ENCODE peak calls at places on chromosomes 5 and 9, in four cellular contexts. One of them, this sample, is unnamed.

GRCh38 chr5:31470608-31471007 is 61.3 kb downstream of the DROSHA start:
- DNase-seq in H1: no peak
- DNase-seq in mesendoderm: no peak
- DNase-seq in H9: no peak
- DNase-seq in this sample: no peak

GRCh38 chr5:105767265-105767664 is 1903.5 kb downstream of the EFNA5 start:
- DNase-seq in H1: no peak
- DNase-seq in mesendoderm: no peak
- DNase-seq in H9: no peak
- DNase-seq in this sample: no peak

GRCh38 chr5:16784088-16784487 is 152.0 kb downstream of the MYO10 start:
- DNase-seq in H1: no peak
- DNase-seq in mesendoderm: no peak
- DNase-seq in H9: no peak
- DNase-seq in this sample: no peak

GRCh38 chr9:134391319-134392231 is 65.3 kb downstream of the RXRA start:
- DNase-seq in H1: no peak
- DNase-seq in mesendoderm: no peak
- DNase-seq in H9: no peak
- DNase-seq in this sample: no peak

GRCh38 chr5:167802755-167803431 is 488.6 kb upstream of the WWC1 start:
- DNase-seq in H1: no peak
- DNase-seq in mesendoderm: peak; percentile 98
- DNase-seq in H9: no peak
- DNase-seq in this sample: peak; percentile 53

GRCh38 chr5:135444881-135445280 is 2.3 kb downstream of the DCANP1 start:
- DNase-seq in H1: no peak
- DNase-seq in mesendoderm: no peak
- DNase-seq in H9: no peak
- DNase-seq in this sample: no peak

GRCh38 chr9:18906656-18907395 is 126.2 kb downstream of the SAXO1 start:
- DNase-seq in H1: no peak
- DNase-seq in mesendoderm: no peak
- DNase-seq in H9: no peak
- DNase-seq in this sample: no peak

GRCh38 chr9:37984278-37984671 is 80.3 kb upstream of the SLC25A51 start:
- DNase-seq in H1: no peak
- DNase-seq in mesendoderm: no peak
- DNase-seq in H9: no peak
- DNase-seq in this sample: no peak

GRCh38 chr9:89425921-89426388 is 72.0 kb downstream of the SEMA4D start:
- DNase-seq in H1: no peak
- DNase-seq in mesendoderm: no peak
- DNase-seq in H9: no peak
- DNase-seq in this sample: no peak

GRCh38 chr9:68981825-68982224 is 32.1 kb downstream of the PRKACG start:
- DNase-seq in H1: no peak
- DNase-seq in mesendoderm: peak; percentile 23
- DNase-seq in H9: no peak
- DNase-seq in this sample: no peak
- H3K4me2 ChIP-seq in H1: no peak overlapping the region
- H3K4me2 ChIP-seq in mesendoderm: no peak overlapping the region
- H3K4me2 ChIP-seq in H9: no peak overlapping the region
- H3K4me2 ChIP-seq in this sample: no peak overlapping the region

DNA sequence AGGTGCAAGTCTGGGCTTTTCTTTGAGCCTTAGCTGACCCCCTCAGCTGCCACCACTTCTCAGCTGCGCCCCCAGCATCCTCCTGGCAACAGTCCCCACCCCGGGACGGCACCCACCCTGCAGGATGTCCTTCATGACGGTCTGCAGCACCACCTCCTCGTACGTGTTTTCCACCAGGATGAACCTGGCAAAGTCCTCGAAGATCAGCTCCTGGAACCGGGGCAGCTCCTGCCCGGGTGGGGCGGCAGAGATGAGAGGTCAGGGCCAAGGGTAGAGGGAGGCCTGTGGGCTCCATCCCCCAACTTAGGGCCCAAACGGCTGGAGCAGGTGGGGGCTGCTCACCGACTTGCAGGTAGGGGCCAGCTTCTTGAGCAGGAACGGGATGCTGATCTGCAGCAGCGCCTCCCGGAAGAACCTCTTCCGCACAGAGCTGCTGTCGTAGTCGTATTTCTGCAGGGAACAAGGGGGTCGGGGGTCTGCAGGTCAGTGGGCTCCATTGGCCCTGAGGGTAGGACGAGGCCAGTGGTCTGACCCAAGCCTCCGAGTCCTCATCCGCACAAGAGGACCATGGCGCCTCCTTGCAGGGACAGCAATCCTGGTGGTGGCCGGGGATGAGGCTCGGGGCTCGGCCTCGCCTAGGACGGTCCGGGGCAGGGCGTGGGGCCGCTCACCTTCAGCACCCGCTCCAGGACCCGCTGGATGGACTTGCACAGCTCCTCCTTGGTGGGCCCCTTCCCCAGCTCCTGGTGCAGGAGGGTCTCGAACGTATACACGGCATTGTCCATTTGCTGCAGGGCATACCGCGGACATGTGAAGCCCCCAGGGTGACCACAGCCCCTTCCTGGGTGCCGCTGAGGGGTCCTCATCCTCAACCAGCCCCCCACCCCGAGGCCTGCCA is 56.7 kb downstream of the LRSAM1 start:
- DNase-seq in H1: no peak
- DNase-seq in mesendoderm: no peak
- DNase-seq in H9: no peak
- DNase-seq in this sample: no peak
- H4K8ac ChIP-seq in H1: no peak overlapping the region
- H4K8ac ChIP-seq in mesendoderm: no peak overlapping the region
- H4K8ac ChIP-seq in H9: no peak overlapping the region
- H4K8ac ChIP-seq in this sample: no peak overlapping the region

DNA sequence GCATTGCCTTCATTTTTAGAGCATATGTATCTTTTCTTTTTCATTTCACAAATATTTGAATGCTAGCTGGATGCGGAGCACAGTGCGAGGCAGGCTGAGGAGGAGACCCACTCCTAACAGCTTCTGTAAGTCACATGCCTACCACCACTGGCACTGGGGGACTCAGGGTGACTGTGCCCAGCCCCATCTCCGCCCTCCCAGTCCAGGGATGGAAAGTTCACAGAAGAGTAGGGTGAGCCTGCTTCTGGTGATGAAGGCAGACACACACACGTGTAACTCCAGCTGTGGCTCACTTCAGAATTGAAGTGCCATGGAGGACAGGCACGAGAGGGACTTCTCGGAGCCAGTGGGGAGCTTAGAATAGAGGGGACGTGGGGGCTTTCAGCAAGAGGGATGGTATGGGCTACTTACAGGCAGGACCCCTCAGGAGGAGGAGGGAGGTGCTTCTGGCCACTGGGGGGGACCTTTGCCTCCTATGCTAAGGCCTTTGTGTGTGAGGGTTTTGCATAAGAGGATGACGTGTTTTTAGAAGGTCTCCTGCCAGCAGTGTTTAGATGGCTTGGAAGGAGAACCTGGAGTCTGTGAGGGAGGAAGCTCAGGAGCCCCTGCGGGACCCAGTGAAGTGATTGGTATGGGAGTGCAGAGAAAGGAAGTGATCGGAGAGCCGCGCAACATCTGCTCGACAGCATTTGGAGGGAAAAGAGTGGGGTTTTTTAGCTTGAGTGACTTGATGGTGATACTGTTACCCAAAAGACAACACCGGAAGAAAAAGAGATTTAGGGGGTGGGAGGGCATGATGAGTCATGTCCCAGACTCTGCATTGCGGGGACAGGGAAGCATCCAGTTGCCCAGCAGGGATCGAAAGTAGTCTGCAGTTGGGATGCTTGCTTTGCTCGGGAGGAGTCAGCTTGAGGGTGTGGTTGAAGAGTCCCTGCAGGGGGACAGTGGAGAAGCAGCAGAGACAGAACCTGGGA is 163.5 kb upstream of the OTULINL start:
- DNase-seq in H1: no peak
- DNase-seq in mesendoderm: peak; percentile 77
- DNase-seq in H9: no peak
- DNase-seq in this sample: no peak
- H3K79me2 ChIP-seq in H1: no peaks in the 10 kb centered on the region
- H3K79me2 ChIP-seq in mesendoderm: no peaks in the 10 kb centered on the region
- H3K79me2 ChIP-seq in H9: no peaks in the 10 kb centered on the region
- H3K79me2 ChIP-seq in this sample: peaks cover 2% of the 10 kb centered on the region

GRCh38 chr5:172931001-172931536 is 28.2 kb upstream of the RPL26L1 start:
- DNase-seq in H1: no peak
- DNase-seq in mesendoderm: no peak
- DNase-seq in H9: no peak
- DNase-seq in this sample: peak; percentile 83
- H3K4me2 ChIP-seq in H1: no peak overlapping the region
- H3K4me2 ChIP-seq in mesendoderm: no peak overlapping the region
- H3K4me2 ChIP-seq in H9: no peak overlapping the region
- H3K4me2 ChIP-seq in this sample: no peak overlapping the region

GRCh38 chr9:114172981-114173833 is 17.9 kb downstream of the COL27A1 start:
- DNase-seq in H1: no peak
- DNase-seq in mesendoderm: no peak
- DNase-seq in H9: no peak
- DNase-seq in this sample: no peak

GRCh38 chr9:114174557-114174875 is 19.2 kb downstream of the COL27A1 start:
- DNase-seq in H1: no peak
- DNase-seq in mesendoderm: no peak
- DNase-seq in H9: no peak
- DNase-seq in this sample: no peak

GRCh38 chr9:114177423-114178064 is 22.2 kb downstream of the COL27A1 start:
- DNase-seq in H1: no peak
- DNase-seq in mesendoderm: no peak
- DNase-seq in H9: no peak
- DNase-seq in this sample: no peak

GRCh38 chr9:114176601-114177295 is 21.4 kb downstream of the COL27A1 start:
- DNase-seq in H1: no peak
- DNase-seq in mesendoderm: peak; percentile 52
- DNase-seq in H9: no peak
- DNase-seq in this sample: no peak

DNA sequence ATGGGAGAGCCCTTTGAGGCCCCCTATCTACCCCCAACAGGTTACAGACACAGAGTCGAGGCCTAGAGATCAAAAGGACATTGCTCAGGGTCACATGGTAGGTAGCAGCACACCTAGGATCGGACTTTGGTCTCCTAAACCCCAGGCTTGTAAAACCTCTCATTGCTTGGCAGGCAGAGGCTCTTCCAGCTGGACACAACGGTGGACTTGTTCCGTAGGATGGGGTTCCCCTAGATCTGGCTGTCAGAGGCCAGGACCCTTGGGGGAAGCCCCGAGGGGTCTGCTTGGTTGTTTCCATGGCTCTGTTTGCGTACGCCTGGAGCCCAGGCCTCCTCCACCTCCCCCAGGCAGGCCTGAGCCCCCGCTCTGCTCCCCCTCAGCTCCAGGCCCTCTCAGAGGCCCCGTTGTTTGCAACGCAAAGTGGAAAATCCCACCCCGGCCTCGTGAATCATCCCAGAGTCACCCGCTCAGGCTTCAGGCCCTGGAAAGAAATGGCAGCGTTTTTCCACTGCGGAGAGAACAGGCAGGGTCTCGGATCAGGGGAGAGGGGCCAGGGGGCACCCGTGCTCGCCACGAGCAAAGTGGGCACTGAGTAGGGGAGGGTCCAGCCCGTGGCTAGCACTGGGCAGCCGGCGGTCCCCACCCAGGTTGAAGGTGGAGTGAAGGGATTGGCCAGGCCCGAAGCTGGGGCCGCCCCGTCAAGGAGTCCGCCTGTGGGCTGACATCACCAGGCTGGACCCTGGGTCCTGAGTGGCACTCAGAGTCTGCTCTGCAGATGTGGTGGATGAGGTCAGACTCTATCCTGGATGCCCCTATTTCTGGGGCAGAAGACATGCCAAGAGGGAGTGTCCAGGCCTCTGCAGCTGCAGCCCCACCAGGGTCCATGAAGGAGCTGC is 19.8 kb downstream of the COL27A1 start:
- DNase-seq in H1: no peak
- DNase-seq in mesendoderm: no peak
- DNase-seq in H9: no peak
- DNase-seq in this sample: no peak
- H4K8ac ChIP-seq in H1: no peak overlapping the region
- H4K8ac ChIP-seq in mesendoderm: no peak overlapping the region
- H4K8ac ChIP-seq in H9: no peak overlapping the region
- H4K8ac ChIP-seq in this sample: no peak overlapping the region

GRCh38 chr5:56951131-56951945 is 585 bp downstream of the MIER3 start:
- DNase-seq in H1: peak; percentile 74
- DNase-seq in mesendoderm: peak; percentile 78
- DNase-seq in H9: peak; percentile 45
- DNase-seq in this sample: peak; percentile 23

GRCh38 chr5:56950626-56951130 is 1.2 kb downstream of the MIER3 start:
- DNase-seq in H1: peak; percentile 72
- DNase-seq in mesendoderm: peak; percentile 75
- DNase-seq in H9: peak; percentile 67
- DNase-seq in this sample: peak; percentile 31

GRCh38 chr5:56947052-56947451 is 4.9 kb downstream of the MIER3 start:
- DNase-seq in H1: no peak
- DNase-seq in mesendoderm: no peak
- DNase-seq in H9: no peak
- DNase-seq in this sample: no peak

DNA sequence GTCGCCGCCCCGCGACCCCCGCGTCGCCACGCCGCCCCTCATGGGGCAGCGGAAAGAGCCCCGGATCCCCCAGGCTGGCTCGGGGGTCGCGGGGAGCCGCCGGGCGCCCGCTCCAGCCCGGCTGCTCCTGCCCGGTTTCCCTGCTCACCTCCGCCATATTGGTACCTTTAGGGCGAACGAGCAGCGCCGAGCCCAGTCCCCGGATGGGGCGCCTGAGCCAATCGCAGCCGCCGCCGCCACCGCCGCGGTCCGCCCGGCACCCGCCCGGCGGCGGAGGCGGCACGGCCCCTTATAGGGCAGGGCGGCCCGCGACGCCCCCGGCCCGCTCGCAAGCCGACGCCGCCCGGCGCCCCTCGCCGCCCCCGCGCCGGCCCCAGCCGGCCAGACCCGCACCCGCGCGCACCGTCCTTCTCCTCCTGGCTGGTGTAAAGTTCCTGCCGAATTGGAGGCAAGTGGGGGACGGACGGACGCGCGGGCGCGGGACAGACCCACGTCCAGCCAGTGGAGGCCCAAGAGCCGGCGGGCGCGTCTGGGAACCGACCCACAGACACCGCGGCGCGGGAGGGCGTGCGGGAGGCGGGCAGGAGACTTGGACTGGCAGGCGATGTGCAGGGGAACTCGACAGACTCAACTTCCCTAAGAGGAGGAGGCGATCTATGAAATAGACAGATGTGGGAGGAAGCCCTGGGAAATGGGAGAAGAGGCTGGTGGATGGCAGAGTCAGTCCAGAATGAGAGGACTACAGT is at the start of gene MIER3:
- DNase-seq in H1: peak; percentile 84
- DNase-seq in mesendoderm: peak; percentile 88
- DNase-seq in H9: peak; percentile 80
- DNase-seq in this sample: peak; percentile 68
- H3K79me2 ChIP-seq in H1: peaks cover 4% of the 10 kb centered on the region
- H3K79me2 ChIP-seq in mesendoderm: peaks cover 5% of the 10 kb centered on the region
- H3K79me2 ChIP-seq in H9: peaks cover 2% of the 10 kb centered on the region
- H3K79me2 ChIP-seq in this sample: peaks cover 12% of the 10 kb centered on the region

GRCh38 chr5:89851911-89852310 is 557.6 kb downstream of the CETN3 start:
- DNase-seq in H1: no peak
- DNase-seq in mesendoderm: peak; percentile 8
- DNase-seq in H9: no peak
- DNase-seq in this sample: no peak

GRCh38 chr5:89844548-89844947 is 565.0 kb downstream of the CETN3 start:
- DNase-seq in H1: no peak
- DNase-seq in mesendoderm: peak; percentile 85
- DNase-seq in H9: peak; percentile 35
- DNase-seq in this sample: no peak

GRCh38 chr5:89849819-89850515 is 559.6 kb downstream of the CETN3 start:
- DNase-seq in H1: no peak
- DNase-seq in mesendoderm: peak; percentile 45
- DNase-seq in H9: no peak
- DNase-seq in this sample: no peak

GRCh38 chr5:89850516-89850865 is 559.1 kb downstream of the CETN3 start:
- DNase-seq in H1: no peak
- DNase-seq in mesendoderm: no peak
- DNase-seq in H9: no peak
- DNase-seq in this sample: no peak

GRCh38 chr5:89847743-89848142 is 561.8 kb downstream of the CETN3 start:
- DNase-seq in H1: no peak
- DNase-seq in mesendoderm: no peak
- DNase-seq in H9: no peak
- DNase-seq in this sample: no peak
- H3K4me2 ChIP-seq in H1: no peak overlapping the region
- H3K4me2 ChIP-seq in mesendoderm: no peak overlapping the region
- H3K4me2 ChIP-seq in H9: no peak overlapping the region
- H3K4me2 ChIP-seq in this sample: no peak overlapping the region

This sample was measured in trophoblast cell.